ENCODE peak calls at places on chromosomes 11 and 22, in six cellular contexts. K, V, E, J, Z and F are unnamed samples.

GRCh38 chr22:50723991-50724390 is 14.0 kb upstream of the ACR start:
- DNase-seq in K (no peak), V (no peak), E (no peak), J (no peak), Z (no peak), F (no peak)

GRCh38 chr11:67301951-67302516 is 1.3 kb upstream of the SSH3 start:
- DNase-seq in K (no peak), V (no peak), E (peak; percentile 78), J (peak; percentile 80), Z (peak; percentile 85), F (peak; percentile 77)

GRCh38 chr11:19326499-19326898 is 85.8 kb upstream of the E2F8 start:
- DNase-seq in K (no peak), V (no peak), E (no peak), J (no peak), Z (no peak), F (no peak)

GRCh38 chr22:26599505-26599904 is 9.6 kb upstream of the TPST2 start:
- DNase-seq in K (no peak), V (no peak), E (no peak), J (no peak), Z (peak; percentile 41), F (no peak)

GRCh38 chr11:78210000-78210608 is 21.4 kb downstream of the USP35 start:
- DNase-seq in K (no peak), V (no peak), E (no peak), J (no peak), Z (no peak), F (no peak)

GRCh38 chr11:126153999-126154398 is 57.5 kb downstream of the RPUSD4 start:
- DNase-seq in K (no peak), V (no peak), E (no peak), J (peak; percentile 64), Z (no peak), F (no peak)

GRCh38 chr11:13462311-13462927 is 603 bp downstream of the BTBD10 start:
- DNase-seq in K (peak; percentile 68), V (peak; percentile 35), E (peak; percentile 82), J (peak; percentile 68), Z (peak; percentile 86), F (no peak)

GRCh38 chr11:113242767-113243397 is 71.5 kb upstream of the TTC12 start:
- DNase-seq in K (no peak), V (peak; percentile 12), E (no peak), J (no peak), Z (no peak), F (no peak)

GRCh38 chr11:111018571-111018970 is 227.0 kb upstream of the POU2AF2 start:
- DNase-seq in K (no peak), V (no peak), E (no peak), J (no peak), Z (no peak), F (no peak)

GRCh38 chr11:31340903-31341572 is 28.5 kb downstream of the DCDC1 start:
- DNase-seq in K (no peak), V (no peak), E (no peak), J (peak; percentile 80), Z (no peak), F (no peak)

GRCh38 chr11:80873309-80873999 is 1432.6 kb upstream of the TENM4 start:
- DNase-seq in K (no peak), V (no peak), E (no peak), J (peak; percentile 31), Z (no peak), F (no peak)

GRCh38 chr11:46248270-46249102 is 29.0 kb upstream of the CREB3L1 start:
- DNase-seq in K (no peak), V (no peak), E (no peak), J (peak; percentile 86), Z (no peak), F (no peak)

GRCh38 chr22:19224985-19225384 is 46.4 kb upstream of the SLC25A1 start:
- DNase-seq in K (no peak), V (no peak), E (no peak), J (no peak), Z (no peak), F (no peak)

GRCh38 chr11:68340784-68341556 is 28.6 kb downstream of the LRP5 start:
- DNase-seq in K (no peak), V (no peak), E (no peak), J (peak; percentile 60), Z (no peak), F (no peak)

GRCh38 chr22:43077121-43077877 is 11.9 kb downstream of the TTLL1 start:
- DNase-seq in K (no peak), V (no peak), E (no peak), J (no peak), Z (no peak), F (no peak)

GRCh38 chr22:35376728-35377472 is 4.0 kb upstream of the HMOX1 start:
- DNase-seq in K (peak; percentile 74), V (peak; percentile 96), E (peak; percentile 97), J (peak; percentile 97), Z (peak; percentile 97), F (peak; percentile 98)

GRCh38 chr11:3094223-3094824 is 37.1 kb upstream of the CARS1 start:
- DNase-seq in K (no peak), V (no peak), E (peak; percentile 56), J (no peak), Z (no peak), F (no peak)

GRCh38 chr22:37293172-37293571 is 10.9 kb downstream of the CYTH4 start:
- DNase-seq in K (no peak), V (no peak), E (no peak), J (no peak), Z (no peak), F (no peak)

GRCh38 chr11:10824888-10825287 is 16.2 kb upstream of the EIF4G2 start:
- DNase-seq in K (no peak), V (no peak), E (no peak), J (no peak), Z (no peak), F (no peak)

GRCh38 chr11:420911-421321 is 6.1 kb upstream of the SIGIRR start:
- DNase-seq in K (no peak), V (no peak), E (no peak), J (no peak), Z (no peak), F (no peak)

GRCh38 chr11:128802358-128802981 is 64.6 kb downstream of the KCNJ1 start:
- DNase-seq in K (no peak), V (no peak), E (no peak), J (peak; percentile 61), Z (no peak), F (no peak)

GRCh38 chr11:34824425-34824824 is 91.8 kb downstream of the APIP start:
- DNase-seq in K (no peak), V (no peak), E (no peak), J (no peak), Z (no peak), F (no peak)

GRCh38 chr11:46991391-46991790 is 54.8 kb downstream of the CSTPP1 start:
- DNase-seq in K (no peak), V (no peak), E (no peak), J (peak; percentile 73), Z (no peak), F (no peak)

GRCh38 chr11:95585071-95585751 is 204.4 kb downstream of the FAM76B start:
- DNase-seq in K (no peak), V (no peak), E (no peak), J (no peak), Z (no peak), F (no peak)

GRCh38 chr11:128239224-128239790 is 348.1 kb downstream of the ETS1 start:
- DNase-seq in K (no peak), V (no peak), E (no peak), J (no peak), Z (no peak), F (no peak)

GRCh38 chr11:130762342-130763037 is 153.8 kb downstream of the SNX19 start:
- DNase-seq in K (no peak), V (no peak), E (no peak), J (no peak), Z (no peak), F (no peak)

GRCh38 chr11:115802641-115803040 is 298.4 kb upstream of the CADM1 start:
- DNase-seq in K (no peak), V (no peak), E (no peak), J (no peak), Z (no peak), F (no peak)

GRCh38 chr11:118088531-118088930 is 1.8 kb upstream of the SMIM35 start:
- DNase-seq in K (no peak), V (peak; percentile 76), E (no peak), J (no peak), Z (peak; percentile 89), F (no peak)